ENCODE peak calls at places on chromosome 12, in six cellular contexts. Y is left lung, L is cardiac fibroblast, C is psoas muscle, B is Peyer's patch, X is testis. I is an unnamed sample.

GRCh38 chr12:7376196-7376595 is 67.8 kb downstream of the CD163L1 start:
- DNase-seq in Y (no peak), L (peak), C (no peak), B (no peak), X (no peak), I (no peak)

GRCh38 chr12:88472248-88472647 is 108.0 kb downstream of the KITLG start:
- DNase-seq in Y (no peak), L (peak), C (no peak), B (no peak), X (no peak), I (no peak)

GRCh38 chr12:43776498-43776897 is 17.7 kb downstream of the IRAK4 start:
- DNase-seq in Y (no peak), L (peak), C (no peak), B (no peak), X (no peak), I (no peak)

GRCh38 chr12:15910864-15911696 is at the start of gene DERA:
- DNase-seq in Y (peak), L (peak), C (peak), B (peak), X (peak), I (no peak)

GRCh38 chr12:113286712-113287111 is 48.2 kb downstream of the SLC8B1 start:
- DNase-seq in Y (peak), L (no peak), C (no peak), B (no peak), X (no peak), I (no peak)

GRCh38 chr12:15996254-15996653 is 85.1 kb downstream of the DERA start:
- DNase-seq in Y (no peak), L (peak), C (no peak), B (no peak), X (peak), I (no peak)

GRCh38 chr12:108664338-108665258 is 30.9 kb upstream of the SELPLG start:
- DNase-seq in Y (no peak), L (peak), C (peak), B (peak), X (peak), I (no peak)

GRCh38 chr12:5251786-5252185 is 180.1 kb upstream of the NTF3 start:
- DNase-seq in Y (no peak), L (no peak), C (no peak), B (no peak), X (no peak), I (no peak)

GRCh38 chr12:57772429-57773322 is at the start of gene EEF1AKMT3:
- DNase-seq in Y (peak), L (peak), C (peak), B (peak), X (peak), I (no peak)

GRCh38 chr12:34402228-34402898 is 380.1 kb downstream of the ALG10 start:
- DNase-seq in Y (peak), L (no peak), C (peak), B (no peak), X (peak), I (peak)

GRCh38 chr12:72271741-72272661 is at the start of gene TRHDE:
- DNase-seq in Y (peak), L (peak), C (peak), B (peak), X (peak), I (peak)

GRCh38 chr12:51921017-51921725 is 13.9 kb downstream of the ACVRL1 start:
- DNase-seq in Y (no peak), L (no peak), C (no peak), B (peak), X (no peak), I (peak)

GRCh38 chr12:48996794-48997718 is 2.1 kb downstream of the DDN start:
- DNase-seq in Y (peak), L (peak), C (peak), B (peak), X (peak), I (peak)

GRCh38 chr12:103908877-103909276 is 21.3 kb upstream of the HSP90B1 start:
- DNase-seq in Y (no peak), L (peak), C (no peak), B (no peak), X (no peak), I (no peak)

DNA sequence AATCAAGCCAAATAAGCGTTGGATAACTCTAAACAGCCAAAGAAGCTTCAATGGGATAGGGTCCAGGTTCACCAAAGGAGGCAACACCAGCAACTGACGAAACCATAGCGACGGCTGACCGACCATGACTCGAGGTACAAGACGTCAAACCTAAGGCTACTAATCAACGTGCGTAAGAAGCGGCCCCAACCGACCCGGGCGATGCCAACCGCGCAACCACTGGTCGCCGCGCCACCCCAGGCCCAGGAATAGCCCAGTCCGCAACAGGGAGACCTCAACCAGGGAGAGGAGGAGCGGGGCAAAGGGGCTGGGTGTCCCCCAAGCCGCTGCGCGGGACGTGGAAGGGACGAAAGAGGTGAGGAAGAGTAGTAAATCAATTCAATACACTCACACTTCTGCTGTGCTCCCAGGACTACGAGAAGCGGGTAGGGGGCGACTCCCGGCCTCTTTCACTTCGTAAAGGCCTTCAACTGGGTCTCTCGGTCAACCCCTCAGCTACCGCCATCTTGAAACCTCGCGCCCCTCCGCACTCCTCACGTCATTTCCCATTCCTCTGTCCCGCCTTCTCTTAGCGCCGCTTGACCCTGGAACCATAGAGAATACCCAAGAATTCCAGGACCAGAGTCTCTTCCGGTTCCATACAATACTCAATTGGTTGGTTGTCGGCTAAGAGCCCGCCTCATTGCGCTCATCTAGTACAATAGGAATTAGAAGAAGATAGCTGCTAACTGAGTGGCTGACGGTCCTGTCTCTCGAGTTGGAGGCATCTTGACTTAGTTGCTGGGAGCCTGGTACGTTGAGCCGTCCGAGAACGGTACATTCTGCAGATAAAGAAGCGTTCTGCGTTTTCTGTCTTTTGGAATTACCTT is at the start of the genes C12orf60 and WBP11:
- DNase-seq in Y (peak), L (peak), C (peak), B (peak), X (peak), I (peak)
- TF ChIP-seq CTCF in Y (no peak), L (no peak), C (no peak), B (no peak), X (no peak), I (peak)

GRCh38 chr12:30985814-30986452 is 59.4 kb downstream of the TSPAN11 start:
- DNase-seq in Y (no peak), L (peak), C (no peak), B (peak), X (peak), I (no peak)
- TF ChIP-seq CTCF in Y (peak), L (peak), C (peak), B (no peak), X (peak), I (peak)

GRCh38 chr12:111756681-111757080 is 10.1 kb upstream of the ALDH2 start:
- DNase-seq in Y (no peak), L (no peak), C (peak), B (no peak), X (no peak), I (no peak)

GRCh38 chr12:111754671-111755070 is 12.1 kb upstream of the ALDH2 start:
- DNase-seq in Y (peak), L (no peak), C (peak), B (no peak), X (peak), I (no peak)

GRCh38 chr12:111749391-111749790 is 17.3 kb upstream of the ALDH2 start:
- DNase-seq in Y (no peak), L (no peak), C (no peak), B (no peak), X (no peak), I (no peak)

GRCh38 chr12:111756196-111756595 is 10.5 kb upstream of the ALDH2 start:
- DNase-seq in Y (no peak), L (no peak), C (peak), B (no peak), X (no peak), I (no peak)

GRCh38 chr12:111753144-111753881 is 13.4 kb upstream of the ALDH2 start:
- DNase-seq in Y (peak), L (peak), C (peak), B (peak), X (peak), I (no peak)
- TF ChIP-seq CTCF in Y (peak), L (peak), C (peak), B (peak), X (peak), I (peak)

DNA sequence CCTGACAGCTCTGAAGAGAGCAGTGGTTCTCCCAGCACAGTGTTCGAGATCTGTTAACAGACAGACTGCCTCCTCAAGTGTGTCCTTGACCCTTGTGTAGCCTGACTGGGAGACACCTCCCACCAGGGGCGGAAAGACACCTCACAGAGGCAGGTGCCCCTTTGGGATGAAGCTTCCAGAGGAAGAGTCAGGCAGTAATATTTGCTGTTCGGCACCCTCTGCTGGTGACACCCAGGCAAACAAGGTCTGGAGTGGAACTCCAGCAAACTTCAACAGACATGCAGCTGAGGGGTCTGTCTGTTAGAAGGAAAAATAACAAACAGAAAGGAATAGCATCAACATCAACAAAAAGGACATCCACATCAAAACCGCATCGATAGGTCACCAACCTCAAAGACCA is 21.6 kb upstream of the ABCC9 start:
- DNase-seq in Y (no peak), L (no peak), C (no peak), B (no peak), X (no peak), I (no peak)
- TF ChIP-seq CTCF in Y (no peak), L (no peak), C (no peak), B (no peak), X (no peak), I (no peak)

GRCh38 chr12:118256352-118256751 is 116.4 kb downstream of the TAOK3 start:
- DNase-seq in Y (no peak), L (no peak), C (no peak), B (no peak), X (no peak), I (no peak)
- TF ChIP-seq CTCF in Y (no peak), L (no peak), C (no peak), B (no peak), X (no peak), I (no peak)

DNA sequence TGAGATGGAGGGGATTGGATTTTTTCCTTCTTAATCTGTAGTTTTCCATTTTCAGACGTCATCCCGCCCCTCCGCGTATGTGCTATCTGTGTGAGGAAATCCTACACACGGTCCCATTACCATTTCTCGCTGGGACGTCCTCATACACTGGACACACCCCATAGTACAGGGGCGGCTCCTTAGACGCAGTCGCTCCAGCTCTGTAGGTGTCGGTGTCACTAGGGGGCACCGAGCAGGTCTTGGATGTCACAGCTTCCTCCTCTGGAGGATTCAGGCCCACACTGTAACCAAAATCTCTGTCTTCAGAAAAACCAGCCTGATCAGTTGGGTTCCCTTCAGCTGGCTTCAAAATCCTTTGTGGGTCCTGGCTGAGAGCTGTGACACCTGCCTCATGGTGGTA is 7.1 kb downstream of the ANKLE2 start:
- DNase-seq in Y (peak), L (no peak), C (no peak), B (no peak), X (no peak), I (no peak)
- TF ChIP-seq CTCF in Y (no peak), L (no peak), C (no peak), B (no peak), X (no peak), I (no peak)

GRCh38 chr12:41277019-41277770 is 89.1 kb downstream of the PDZRN4 start:
- DNase-seq in Y (no peak), L (peak), C (no peak), B (no peak), X (peak), I (no peak)
- TF ChIP-seq CTCF in Y (peak), L (peak), C (peak), B (no peak), X (peak), I (peak)

GRCh38 chr12:91418691-91419090 is 236.1 kb upstream of the DCN start:
- DNase-seq in Y (no peak), L (no peak), C (no peak), B (no peak), X (no peak), I (no peak)

GRCh38 chr12:91414636-91415035 is 232.0 kb upstream of the DCN start:
- DNase-seq in Y (no peak), L (no peak), C (no peak), B (no peak), X (no peak), I (no peak)

GRCh38 chr12:91417649-91418048 is 235.0 kb upstream of the DCN start:
- DNase-seq in Y (no peak), L (no peak), C (no peak), B (no peak), X (no peak), I (no peak)

GRCh38 chr12:91414147-91414546 is 231.5 kb upstream of the DCN start:
- DNase-seq in Y (no peak), L (no peak), C (no peak), B (no peak), X (no peak), I (no peak)

DNA sequence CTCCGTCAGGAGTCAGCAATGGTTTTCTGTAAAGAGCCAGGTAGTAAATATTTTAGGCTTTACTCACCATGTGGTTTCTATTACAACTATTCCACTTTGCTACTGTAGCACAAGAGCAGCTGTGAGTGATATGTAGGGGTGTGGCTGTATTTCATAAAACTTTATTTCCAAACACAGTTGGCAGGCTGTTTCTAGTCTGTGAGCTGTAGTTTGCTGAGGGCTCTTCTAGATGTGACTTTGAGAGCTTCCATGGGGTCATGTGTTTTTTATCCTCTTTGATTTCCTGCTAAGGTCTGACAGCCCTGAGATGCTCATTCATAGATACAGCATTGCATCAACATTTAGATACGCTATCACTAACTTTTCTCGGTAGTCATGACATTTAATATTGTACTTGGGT is 231.0 kb upstream of the DCN start:
- DNase-seq in Y (no peak), L (peak), C (no peak), B (no peak), X (no peak), I (no peak)
- TF ChIP-seq CTCF in Y (no peak), L (no peak), C (no peak), B (no peak), X (no peak), I (no peak)

DNA sequence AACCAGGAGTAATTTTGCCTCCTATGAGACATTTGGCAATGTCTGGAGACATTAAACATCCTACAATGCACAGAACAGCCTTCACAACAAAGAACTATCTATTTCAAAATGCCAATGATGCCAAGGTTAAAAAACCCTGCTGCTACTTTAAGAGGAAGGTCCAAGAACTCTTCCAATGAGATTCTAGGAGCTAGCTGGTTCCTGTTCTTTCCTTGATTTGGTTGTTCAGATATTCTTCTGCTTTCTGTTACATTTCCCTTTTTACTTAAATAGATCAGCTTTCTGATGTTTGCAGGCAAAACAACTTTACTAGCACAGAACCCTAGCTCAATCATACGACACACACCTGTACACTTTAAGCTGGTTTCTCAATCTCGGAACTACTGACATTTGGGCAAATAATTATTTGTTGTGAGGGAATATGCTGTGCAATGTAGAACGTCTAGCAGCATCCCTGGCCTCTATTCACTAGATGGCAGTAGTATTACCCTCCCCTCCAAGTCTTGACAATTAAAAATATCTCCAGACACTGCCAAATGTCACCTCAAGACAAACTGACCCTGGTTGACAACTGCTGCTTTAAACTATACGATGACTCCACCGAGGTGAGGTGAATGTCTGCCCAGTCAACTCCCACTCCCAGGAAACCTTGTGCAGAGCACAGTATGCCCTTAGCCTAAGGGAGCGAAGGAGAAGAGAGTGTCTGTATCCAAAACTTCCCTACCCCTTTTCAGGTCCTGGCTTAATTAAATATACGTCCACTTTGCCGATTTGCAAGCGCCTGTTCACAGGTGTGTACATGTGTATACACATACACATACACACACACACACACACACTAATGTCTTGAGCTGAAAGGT is 4.4 kb downstream of the BLTP3B start:
- DNase-seq in Y (no peak), L (peak), C (no peak), B (no peak), X (no peak), I (no peak)
- TF ChIP-seq CTCF in Y (no peak), L (peak), C (peak), B (no peak), X (no peak), I (peak)

I was measured in chondrocyte.